ENCODE peak calls at places on chromosomes 4 and X, in nine cellular contexts. One of them, this sample, is unnamed.

GRCh38 chr4:86894465-86894864 is 2.2 kb upstream of the C4orf36 start:
- DNase-seq in AG04449: no peak
- DNase-seq in epithelial cell of esophagus: peak
- DNase-seq in skeletal muscle cell: no peak
- DNase-seq in stomach: no peak
- DNase-seq in AG09309: no peak
- DNase-seq in sigmoid colon: no peak
- DNase-seq in tibial artery: no peak
- DNase-seq in right cardiac atrium: no peak
- DNase-seq in this sample: no peak

GRCh38 chr4:140706276-140706625 is 49.9 kb downstream of the TBC1D9 start:
- DNase-seq in AG04449: no peak
- DNase-seq in epithelial cell of esophagus: no peak
- DNase-seq in skeletal muscle cell: no peak
- DNase-seq in stomach: no peak
- DNase-seq in AG09309: no peak
- DNase-seq in sigmoid colon: no peak
- DNase-seq in tibial artery: no peak
- DNase-seq in right cardiac atrium: no peak
- DNase-seq in this sample: no peak

GRCh38 chr4:25919676-25920075 is 5.7 kb downstream of the SMIM20 start:
- DNase-seq in AG04449: no peak
- DNase-seq in epithelial cell of esophagus: no peak
- DNase-seq in skeletal muscle cell: no peak
- DNase-seq in stomach: no peak
- DNase-seq in AG09309: no peak
- DNase-seq in sigmoid colon: no peak
- DNase-seq in tibial artery: no peak
- DNase-seq in right cardiac atrium: no peak
- DNase-seq in this sample: no peak

GRCh38 chr4:53591372-53591892 is at the start of gene LNX1:
- DNase-seq in AG04449: no peak
- DNase-seq in epithelial cell of esophagus: peak
- DNase-seq in skeletal muscle cell: no peak
- DNase-seq in stomach: peak
- DNase-seq in AG09309: no peak
- DNase-seq in sigmoid colon: no peak
- DNase-seq in tibial artery: no peak
- DNase-seq in right cardiac atrium: no peak
- DNase-seq in this sample: no peak

GRCh38 chr4:165190591-165191212 is 16.7 kb upstream of the KLHL2 start:
- DNase-seq in AG04449: no peak
- DNase-seq in epithelial cell of esophagus: peak
- DNase-seq in skeletal muscle cell: no peak
- DNase-seq in stomach: no peak
- DNase-seq in AG09309: no peak
- DNase-seq in sigmoid colon: no peak
- DNase-seq in tibial artery: no peak
- DNase-seq in right cardiac atrium: no peak
- DNase-seq in this sample: no peak

GRCh38 chr4:152523731-152524130 is 12.2 kb downstream of the FBXW7 start:
- DNase-seq in AG04449: no peak
- DNase-seq in epithelial cell of esophagus: no peak
- DNase-seq in skeletal muscle cell: no peak
- DNase-seq in stomach: no peak
- DNase-seq in AG09309: no peak
- DNase-seq in sigmoid colon: no peak
- DNase-seq in tibial artery: no peak
- DNase-seq in right cardiac atrium: no peak
- DNase-seq in this sample: no peak

GRCh38 chrX:39818750-39819149 is 279.0 kb downstream of the BCOR start:
- DNase-seq in AG04449: no peak
- DNase-seq in epithelial cell of esophagus: no peak
- DNase-seq in skeletal muscle cell: no peak
- DNase-seq in stomach: no peak
- DNase-seq in AG09309: no peak
- DNase-seq in sigmoid colon: no peak
- DNase-seq in tibial artery: no peak
- DNase-seq in right cardiac atrium: no peak
- DNase-seq in this sample: no peak

GRCh38 chrX:46036508-46036907 is 508.7 kb downstream of the ZNF674 start:
- DNase-seq in AG04449: no peak
- DNase-seq in epithelial cell of esophagus: no peak
- DNase-seq in skeletal muscle cell: no peak
- DNase-seq in stomach: no peak
- DNase-seq in AG09309: no peak
- DNase-seq in sigmoid colon: no peak
- DNase-seq in tibial artery: no peak
- DNase-seq in right cardiac atrium: no peak
- DNase-seq in this sample: no peak

GRCh38 chr4:158211288-158211687 is 1.0 kb downstream of the TMEM144 start:
- DNase-seq in AG04449: no peak
- DNase-seq in epithelial cell of esophagus: peak
- DNase-seq in skeletal muscle cell: no peak
- DNase-seq in stomach: peak
- DNase-seq in AG09309: no peak
- DNase-seq in sigmoid colon: no peak
- DNase-seq in tibial artery: no peak
- DNase-seq in right cardiac atrium: no peak
- DNase-seq in this sample: no peak

GRCh38 chr4:158208931-158209640 is 1.2 kb upstream of the TMEM144 start:
- DNase-seq in AG04449: no peak
- DNase-seq in epithelial cell of esophagus: no peak
- DNase-seq in skeletal muscle cell: no peak
- DNase-seq in stomach: no peak
- DNase-seq in AG09309: no peak
- DNase-seq in sigmoid colon: no peak
- DNase-seq in tibial artery: no peak
- DNase-seq in right cardiac atrium: no peak
- DNase-seq in this sample: no peak

GRCh38 chr4:158209825-158210807 is at the start of gene TMEM144:
- DNase-seq in AG04449: peak
- DNase-seq in epithelial cell of esophagus: peak
- DNase-seq in skeletal muscle cell: peak
- DNase-seq in stomach: peak
- DNase-seq in AG09309: peak
- DNase-seq in sigmoid colon: peak
- DNase-seq in tibial artery: peak
- DNase-seq in right cardiac atrium: peak
- DNase-seq in this sample: peak
- H3K4me3 ChIP-seq in AG04449: peak
- H3K4me3 ChIP-seq in epithelial cell of esophagus: peak
- H3K4me3 ChIP-seq in skeletal muscle cell: peak
- H3K4me3 ChIP-seq in stomach: peak
- H3K4me3 ChIP-seq in AG09309: peak
- H3K4me3 ChIP-seq in sigmoid colon: peak
- H3K4me3 ChIP-seq in tibial artery: peak
- H3K4me3 ChIP-seq in right cardiac atrium: peak
- H3K4me3 ChIP-seq in this sample: peak

GRCh38 chr4:173793937-173794510 is 264.0 kb upstream of the HAND2 start:
- DNase-seq in AG04449: no peak
- DNase-seq in epithelial cell of esophagus: no peak
- DNase-seq in skeletal muscle cell: no peak
- DNase-seq in stomach: no peak
- DNase-seq in AG09309: no peak
- DNase-seq in sigmoid colon: no peak
- DNase-seq in tibial artery: no peak
- DNase-seq in right cardiac atrium: no peak
- DNase-seq in this sample: no peak
- H3K4me3 ChIP-seq in AG04449: no peak
- H3K4me3 ChIP-seq in epithelial cell of esophagus: no peak
- H3K4me3 ChIP-seq in skeletal muscle cell: no peak
- H3K4me3 ChIP-seq in stomach: no peak
- H3K4me3 ChIP-seq in AG09309: no peak
- H3K4me3 ChIP-seq in sigmoid colon: no peak
- H3K4me3 ChIP-seq in tibial artery: no peak
- H3K4me3 ChIP-seq in right cardiac atrium: no peak
- H3K4me3 ChIP-seq in this sample: no peak

GRCh38 chr4:15938182-15938581 is 358 bp downstream of the FGFBP1 start:
- DNase-seq in AG04449: no peak
- DNase-seq in epithelial cell of esophagus: peak
- DNase-seq in skeletal muscle cell: no peak
- DNase-seq in stomach: peak
- DNase-seq in AG09309: no peak
- DNase-seq in sigmoid colon: no peak
- DNase-seq in tibial artery: no peak
- DNase-seq in right cardiac atrium: no peak
- DNase-seq in this sample: no peak
- H3K4me3 ChIP-seq in AG04449: no peak
- H3K4me3 ChIP-seq in epithelial cell of esophagus: peak
- H3K4me3 ChIP-seq in skeletal muscle cell: no peak
- H3K4me3 ChIP-seq in stomach: no peak
- H3K4me3 ChIP-seq in AG09309: no peak
- H3K4me3 ChIP-seq in sigmoid colon: no peak
- H3K4me3 ChIP-seq in tibial artery: no peak
- H3K4me3 ChIP-seq in right cardiac atrium: no peak
- H3K4me3 ChIP-seq in this sample: no peak

GRCh38 chr4:6942238-6942800 is 32.7 kb downstream of the TBC1D14 start:
- DNase-seq in AG04449: peak
- DNase-seq in epithelial cell of esophagus: peak
- DNase-seq in skeletal muscle cell: peak
- DNase-seq in stomach: no peak
- DNase-seq in AG09309: peak
- DNase-seq in sigmoid colon: no peak
- DNase-seq in tibial artery: no peak
- DNase-seq in right cardiac atrium: no peak
- DNase-seq in this sample: no peak
- H3K4me3 ChIP-seq in AG04449: peak
- H3K4me3 ChIP-seq in epithelial cell of esophagus: no peak
- H3K4me3 ChIP-seq in skeletal muscle cell: peak
- H3K4me3 ChIP-seq in stomach: no peak
- H3K4me3 ChIP-seq in AG09309: no peak
- H3K4me3 ChIP-seq in sigmoid colon: no peak
- H3K4me3 ChIP-seq in tibial artery: no peak
- H3K4me3 ChIP-seq in right cardiac atrium: no peak
- H3K4me3 ChIP-seq in this sample: peak

This sample was measured in coronary artery.